ENCODE peak calls at places on chromosomes 7 and 10, in four cellular contexts. E is dermis microvascular lymphatic vessel endothelial cell, U is NB4, P is myocyte. N is an unnamed sample.

GRCh38 chr10:22573820-22574569 is 140.4 kb downstream of the PIP4K2A start:
- DNase-seq in E (peak; percentile 38), U (peak; percentile 14), P (peak; percentile 58), N (no peak)

GRCh38 chr10:25263931-25264330 is 89.1 kb downstream of the GPR158 start:
- DNase-seq in E (no peak), U (no peak), P (no peak), N (no peak)

GRCh38 chr10:132942101-132942739 is at the start of gene CFAP46:
- DNase-seq in E (peak; percentile 42), U (no peak), P (no peak), N (no peak)

GRCh38 chr10:95509281-95509680 is 51.9 kb downstream of the SORBS1 start:
- DNase-seq in E (no peak), U (no peak), P (no peak), N (no peak)

GRCh38 chr7:74027683-74028320 is at the start of gene ELN:
- DNase-seq in E (peak; percentile 41), U (peak; percentile 48), P (no peak), N (no peak)

GRCh38 chr7:155256081-155256760 is 41.5 kb upstream of the INSIG1 start:
- DNase-seq in E (no peak), U (no peak), P (no peak), N (no peak)

GRCh38 chr10:94328613-94329012 is 34.1 kb downstream of the NOC3L start:
- DNase-seq in E (no peak), U (no peak), P (no peak), N (no peak)

GRCh38 chr7:148664319-148664718 is 34.4 kb upstream of the CUL1 start:
- DNase-seq in E (peak; percentile 54), U (peak; percentile 38), P (peak; percentile 24), N (no peak)

GRCh38 chr7:102472126-102473041 is 6.3 kb downstream of the POLR2J start:
- DNase-seq in E (no peak), U (no peak), P (peak; percentile 74), N (no peak)

GRCh38 chr7:149872419-149873073 is 1.2 kb upstream of the ATP6V0E2 start:
- DNase-seq in E (peak; percentile 83), U (peak; percentile 52), P (peak; percentile 94), N (no peak)

GRCh38 chr7:147579148-147579547 is 1011.4 kb upstream of the C7orf33 start:
- DNase-seq in E (no peak), U (no peak), P (no peak), N (no peak)

GRCh38 chr10:26057466-26057865 is 123.4 kb downstream of the MYO3A start:
- DNase-seq in E (no peak), U (no peak), P (no peak), N (no peak)